ENCODE peak calls at places on chromosome 9, in nine cellular contexts. N is fibroblast of lung; P is GM23248; Q is naive thymus-derived CD4-positive, alpha-beta T cell; B is mesenchymal stem cell; Y is pancreas; L is small intestine; G is tibial artery; C is psoas muscle. S is an unnamed sample. For H3K9me3, the result is how much of the 10 kb centered on the place peaks cover.

GRCh38 chr9:115262952-115263351 is 145.0 kb upstream of the TNC start:
- DNase-seq in P (peak), L (no peak), N (peak), G (no peak), B (peak), C (no peak), Y (no peak), Q (no peak), S (no peak)

GRCh38 chr9:113454914-113455761 is 8.4 kb upstream of the RGS3 start:
- DNase-seq in Y (peak), G (peak), P (peak), N (peak), C (no peak), L (peak), B (peak), Q (no peak), S (no peak)

GRCh38 chr9:18821794-18822193 is 211.2 kb downstream of the SAXO1 start:
- DNase-seq in N (peak), G (no peak), B (no peak), C (no peak), L (peak), P (no peak), Q (no peak), Y (no peak), S (no peak)

GRCh38 chr9:7123743-7124142 is 366.0 kb downstream of the KDM4C start:
- DNase-seq in L (no peak), G (no peak), P (peak), Y (no peak), C (no peak), B (no peak), Q (no peak), N (peak), S (no peak)

GRCh38 chr9:21542780-21543179 is 60.7 kb upstream of the IFNE start:
- DNase-seq in B (peak), L (no peak), G (no peak), C (no peak), P (peak), N (no peak), Y (no peak), Q (no peak), S (no peak)

GRCh38 chr9:69671904-69672827 is at the start of gene APBA1:
- DNase-seq in G (peak), L (peak), Q (peak), C (peak), Y (peak), N (peak), P (peak), B (peak), S (peak)

GRCh38 chr9:34990908-34991832 is 1.6 kb downstream of the DNAJB5 start:
- DNase-seq in Y (no peak), P (peak), N (no peak), C (peak), B (no peak), L (no peak), Q (no peak), G (no peak), S (no peak)

GRCh38 chr9:136995772-136996308 is 528 bp downstream of the CLIC3 start:
- DNase-seq in Q (no peak), N (peak), B (no peak), P (peak), G (no peak), L (no peak), Y (no peak), C (no peak), S (no peak)

GRCh38 chr9:36487482-36488321 is 85.0 kb upstream of the MELK start:
- DNase-seq in Q (peak), C (peak), N (peak), G (peak), B (peak), P (peak), L (peak), Y (peak), S (peak)

GRCh38 chr9:121118266-121118665 is 43.5 kb downstream of the CNTRL start:
- DNase-seq in Q (no peak), N (no peak), Y (no peak), G (no peak), P (no peak), L (no peak), C (no peak), B (no peak), S (no peak)

GRCh38 chr9:89635007-89635742 is 30.4 kb downstream of the GADD45G start:
- DNase-seq in G (no peak), L (peak), P (peak), B (peak), Q (no peak), N (peak), C (no peak), Y (peak), S (no peak)

GRCh38 chr9:134497283-134497860 is 144.2 kb upstream of the COL5A1 start:
- DNase-seq in B (peak), G (no peak), Q (no peak), Y (no peak), N (peak), C (no peak), P (peak), L (no peak), S (no peak)

GRCh38 chr9:113566712-113567071 is 103.2 kb downstream of the RGS3 start:
- DNase-seq in P (peak), Y (no peak), N (no peak), C (no peak), G (peak), L (no peak), B (no peak), Q (no peak), S (no peak)

GRCh38 chr9:87481890-87482855 is 15.5 kb upstream of the DAPK1 start:
- DNase-seq in G (no peak), B (no peak), Q (no peak), Y (no peak), L (no peak), C (no peak), N (no peak), P (no peak), S (no peak)

GRCh38 chr9:115146581-115147021 is 28.6 kb upstream of the TNC start:
- DNase-seq in L (no peak), Y (no peak), G (peak), B (peak), P (peak), C (no peak), Q (no peak), N (peak), S (no peak)

GRCh38 chr9:134365791-134366222 is 39.6 kb downstream of the RXRA start:
- DNase-seq in Y (no peak), C (peak), P (peak), B (no peak), Q (no peak), G (peak), N (peak), L (no peak), S (no peak)

GRCh38 chr9:117120061-117120460 is 294.8 kb downstream of the ASTN2 start:
- DNase-seq in N (peak), P (no peak), C (no peak), B (no peak), L (no peak), Q (no peak), Y (no peak), G (no peak), S (no peak)

GRCh38 chr9:127742435-127743088 is 7.5 kb upstream of the TOR2A start:
- DNase-seq in L (peak), B (peak), Q (no peak), Y (peak), P (peak), G (no peak), N (peak), C (peak), S (no peak)

GRCh38 chr9:93891549-93892310 is 63.4 kb downstream of the BARX1 start:
- DNase-seq in B (no peak), L (peak), N (no peak), C (no peak), Y (peak), Q (no peak), P (no peak), G (no peak), S (no peak)

GRCh38 chr9:137319976-137320551 is 18.0 kb upstream of the NRARP start:
- DNase-seq in Y (no peak), N (no peak), C (peak), Q (no peak), P (no peak), B (no peak), L (no peak), G (no peak), S (peak)

GRCh38 chr9:121824651-121825480 is 173.4 kb downstream of the DAB2IP start:
- DNase-seq in G (no peak), P (peak), Y (no peak), Q (no peak), B (peak), L (no peak), C (no peak), N (no peak), S (no peak)

GRCh38 chr9:2336055-2336454 is 285.5 kb upstream of the VLDLR start:
- DNase-seq in Y (peak), N (no peak), Q (no peak), G (no peak), B (no peak), C (no peak), P (peak), L (no peak), S (no peak)

GRCh38 chr9:13427587-13427986 is 148.1 kb upstream of the MPDZ start:
- DNase-seq in Q (no peak), C (no peak), B (peak), Y (no peak), L (peak), P (peak), N (peak), G (no peak), S (no peak)

GRCh38 chr9:123041498-123041897 is 8.0 kb downstream of the GPR21 start:
- DNase-seq in C (no peak), L (no peak), B (no peak), N (no peak), G (no peak), Q (no peak), P (no peak), Y (no peak), S (no peak)

GRCh38 chr9:19641046-19641445 is 147.8 kb downstream of the SLC24A2 start:
- DNase-seq in Y (no peak), G (no peak), Q (no peak), N (no peak), C (no peak), B (peak), L (no peak), P (peak), S (no peak)

GRCh38 chr9:5549671-5550650 is 39.6 kb downstream of the PDCD1LG2 start:
- DNase-seq in Q (no peak), B (no peak), Y (no peak), P (peak), N (peak), G (no peak), L (peak), C (no peak), S (no peak)

GRCh38 chr9:91939953-91940352 is 10.1 kb downstream of the ROR2 start:
- DNase-seq in L (no peak), Y (no peak), P (no peak), N (no peak), C (no peak), Q (no peak), B (no peak), G (no peak), S (no peak)

GRCh38 chr9:101029300-101030021 is 934 bp downstream of the PLPPR1 start:
- DNase-seq in L (no peak), C (no peak), N (no peak), Y (no peak), B (no peak), P (no peak), Q (no peak), G (no peak), S (no peak)

GRCh38 chr9:123656565-123656964 is 273.4 kb downstream of the DENND1A start:
- DNase-seq in L (no peak), G (no peak), C (no peak), P (peak), Y (no peak), B (no peak), Q (no peak), N (peak), S (no peak)

GRCh38 chr9:113649054-113649453 is 185.5 kb downstream of the RGS3 start:
- DNase-seq in G (peak), Y (no peak), B (no peak), L (no peak), P (peak), N (peak), Q (no peak), C (peak), S (no peak)

GRCh38 chr9:37421914-37422288 is 595 bp upstream of the GRHPR start:
- DNase-seq in C (peak), G (no peak), Q (no peak), P (peak), B (no peak), N (peak), L (no peak), Y (no peak), S (no peak)

DNA sequence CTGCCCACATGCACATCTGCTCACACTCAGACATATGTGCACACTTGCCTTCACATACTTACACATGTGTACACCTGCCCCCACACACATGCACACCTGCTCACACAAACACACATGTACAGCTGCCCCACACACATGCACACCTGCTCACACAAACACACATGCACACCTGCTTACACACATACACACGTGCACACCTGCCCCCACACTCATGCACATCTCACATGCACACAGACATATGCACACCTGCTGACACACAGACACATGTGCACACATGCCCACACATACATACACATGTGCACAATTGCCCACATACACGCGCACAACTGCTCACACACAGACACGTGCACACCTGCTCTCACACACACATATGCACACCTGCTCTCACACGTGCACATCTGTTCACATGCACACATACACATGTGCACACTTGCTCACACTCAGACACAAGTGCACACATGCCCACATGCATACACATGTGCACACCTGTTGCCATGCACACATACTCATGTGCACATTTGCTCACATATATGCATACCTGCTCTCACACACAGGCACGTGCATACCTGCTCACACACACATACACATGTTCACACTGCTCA is 147.8 kb upstream of the FOXD4L5 start:
- DNase-seq in Q (no peak), L (no peak), G (no peak), P (no peak), N (no peak), Y (no peak), B (no peak), C (no peak), S (no peak)
- H3K9me3 ChIP-seq in Q (under half), L (under half), G (under half), P (under half), N (under half), Y (under half), B (under half), C (under half), S (under half)

DNA sequence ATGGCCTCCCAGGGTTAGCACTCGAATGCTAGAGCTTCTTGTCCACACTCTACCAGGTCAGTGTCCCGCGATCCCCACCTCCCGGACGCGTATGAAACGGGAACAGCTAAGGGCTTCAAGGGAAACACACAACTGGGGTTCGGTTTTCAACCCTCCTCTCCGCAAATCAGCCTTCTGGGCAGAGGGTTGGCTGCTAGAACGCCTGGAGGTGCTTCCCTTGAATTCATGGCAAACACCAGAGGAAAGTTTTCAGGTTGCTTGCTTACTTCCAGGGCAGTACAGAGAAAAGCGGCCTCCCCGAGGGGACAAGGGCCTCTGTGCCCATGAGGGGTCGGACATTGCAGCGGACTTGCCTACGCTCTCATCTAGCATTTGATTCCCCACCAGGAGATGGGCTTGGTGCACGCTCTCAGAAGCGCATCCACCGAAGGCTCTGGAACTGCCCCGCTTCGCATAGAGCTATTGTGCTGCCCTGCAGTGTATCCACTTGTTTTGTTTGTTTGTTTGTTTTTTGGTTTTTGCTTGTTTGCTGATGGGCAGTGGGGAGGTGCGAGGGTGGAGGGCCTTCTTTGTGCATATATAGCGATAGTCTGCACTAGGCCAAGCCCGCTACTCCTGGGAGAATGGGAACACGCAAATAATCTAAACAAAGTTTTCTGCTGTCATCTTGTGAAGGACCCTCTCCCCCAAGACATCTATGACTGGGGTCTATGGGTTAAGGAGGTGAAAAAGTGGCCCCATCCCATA is 1.3 kb upstream of the DMRT3 start:
- DNase-seq in G (no peak), C (no peak), N (no peak), P (no peak), B (no peak), L (no peak), Q (no peak), Y (no peak), S (no peak)
- H3K9me3 ChIP-seq in G (under half), C (under half), N (under half), P (under half), B (under half), L (under half), Q (under half), Y (under half), S (under half)

DNA sequence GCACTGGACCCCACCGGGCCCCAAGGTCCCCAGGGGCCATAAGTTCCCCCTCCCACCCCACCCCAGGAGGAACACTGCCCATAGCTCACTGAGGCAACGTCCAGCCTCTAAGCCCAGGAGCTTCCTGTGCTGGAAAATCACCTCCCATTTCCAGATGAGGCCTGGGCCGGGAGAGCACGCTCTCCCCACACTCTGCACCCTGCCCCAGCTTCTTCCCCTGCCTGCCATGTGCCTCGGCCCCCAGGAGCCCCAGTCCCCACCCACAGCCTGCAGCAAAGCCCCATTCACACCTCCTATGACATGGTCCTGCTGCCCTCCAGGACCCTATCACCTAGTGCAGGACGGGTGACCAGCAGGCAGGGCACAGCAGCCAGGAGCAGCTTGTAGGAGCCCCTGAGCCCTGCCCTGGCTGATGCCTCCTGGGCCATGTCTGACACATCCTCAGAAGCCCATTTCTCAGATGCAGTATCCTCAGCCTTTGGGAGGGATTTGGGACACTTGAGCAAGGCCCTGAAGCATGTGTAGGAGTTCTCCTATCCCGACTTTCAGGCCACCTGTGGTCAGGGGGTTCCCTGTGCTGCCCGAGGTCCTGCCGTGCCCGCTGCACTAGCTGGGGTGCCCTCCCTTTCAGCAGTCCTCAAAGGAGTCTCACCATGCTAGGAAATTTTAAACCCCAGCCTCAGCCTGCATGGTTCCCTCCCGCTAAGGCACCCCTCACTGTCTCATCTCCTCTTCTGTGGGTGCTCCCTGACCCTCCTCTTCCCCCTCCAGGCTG is 119.4 kb upstream of the FOXD4L5 start:
- DNase-seq in C (no peak), G (no peak), N (no peak), B (no peak), Q (no peak), L (no peak), P (no peak), Y (no peak), S (no peak)
- H3K9me3 ChIP-seq in C (under half), G (under half), N (under half), B (under half), Q (under half), L (under half), P (under half), Y (under half), S (under half)

DNA sequence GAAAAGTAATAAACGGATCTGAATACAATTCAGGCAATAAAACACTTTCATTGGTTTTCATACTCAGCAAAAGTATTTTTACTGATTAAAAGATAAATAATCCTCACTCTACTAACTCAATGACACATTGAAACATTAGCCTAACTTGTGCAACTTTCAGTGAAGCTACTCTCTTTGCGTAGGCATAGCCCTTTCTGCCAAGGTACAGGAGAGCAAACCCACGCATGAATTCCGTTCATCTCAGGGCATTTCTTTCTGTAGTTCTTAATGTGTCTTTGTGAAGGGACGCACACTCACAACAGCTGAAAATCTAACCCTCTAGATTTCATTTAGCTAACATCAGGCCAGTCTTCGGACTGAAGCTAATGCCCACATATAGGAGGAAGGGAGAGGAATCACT is 66.4 kb upstream of the TLE1 start:
- DNase-seq in P (no peak), Y (no peak), Q (no peak), N (no peak), G (no peak), B (no peak), C (no peak), L (no peak), S (no peak)
- H3K9me3 ChIP-seq in P (under half), Y (under half), Q (under half), N (under half), G (under half), B (under half), C (under half), L (under half), S (under half)

GRCh38 chr9:77599492-77599891 is 48.6 kb downstream of the GNA14 start:
- DNase-seq in C (no peak), Y (no peak), G (no peak), B (no peak), Q (no peak), P (no peak), N (no peak), L (no peak), S (no peak)

GRCh38 chr9:77597057-77597456 is 51.1 kb downstream of the GNA14 start:
- DNase-seq in C (no peak), N (no peak), Y (no peak), L (no peak), B (no peak), P (no peak), Q (no peak), G (no peak), S (no peak)

GRCh38 chr9:77598510-77598909 is 49.6 kb downstream of the GNA14 start:
- DNase-seq in Q (no peak), C (no peak), L (no peak), Y (peak), B (peak), N (peak), G (no peak), P (peak), S (no peak)

GRCh38 chr9:77600810-77601209 is 47.3 kb downstream of the GNA14 start:
- DNase-seq in L (no peak), C (no peak), P (no peak), Q (no peak), G (no peak), B (no peak), N (no peak), Y (no peak), S (no peak)

GRCh38 chr9:77598961-77599360 is 49.2 kb downstream of the GNA14 start:
- DNase-seq in L (no peak), C (no peak), G (no peak), N (no peak), Q (no peak), P (no peak), Y (no peak), B (no peak), S (no peak)
- H3K9me3 ChIP-seq in L (under half), C (under half), G (under half), N (under half), Q (under half), P (under half), Y (under half), B (under half), S (under half)